ENCODE peak calls at places on chromosome 22, in seven cellular contexts. One of them, this sample, is unnamed. For H3K9me3, the result is how much of the 10 kb centered on the place peaks cover.

GRCh38 chr22:19291218-19291579 is 320 bp downstream of the CLTCL1 start:
- DNase-seq in heart right ventricle: peak
- DNase-seq in colonic mucosa: peak
- DNase-seq in A549: no peak
- DNase-seq in uterus: peak
- DNase-seq in AG04450: no peak
- DNase-seq in left ventricle myocardium inferior: peak
- DNase-seq in this sample: peak

GRCh38 chr22:46654927-46655595 is 34.9 kb downstream of the GRAMD4 start:
- DNase-seq in A549: no peak
- DNase-seq in uterus: no peak
- DNase-seq in AG04450: no peak
- DNase-seq in left ventricle myocardium inferior: no peak
- DNase-seq in colonic mucosa: no peak
- DNase-seq in heart right ventricle: no peak
- DNase-seq in this sample: no peak

GRCh38 chr22:45248832-45249561 is 8.3 kb upstream of the KIAA0930 start:
- DNase-seq in A549: no peak
- DNase-seq in colonic mucosa: no peak
- DNase-seq in left ventricle myocardium inferior: no peak
- DNase-seq in uterus: no peak
- DNase-seq in AG04450: no peak
- DNase-seq in heart right ventricle: no peak
- DNase-seq in this sample: no peak

GRCh38 chr22:37229805-37230672 is 14.0 kb downstream of the RAC2 start:
- DNase-seq in uterus: no peak
- DNase-seq in AG04450: no peak
- DNase-seq in A549: no peak
- DNase-seq in heart right ventricle: no peak
- DNase-seq in left ventricle myocardium inferior: peak
- DNase-seq in colonic mucosa: peak
- DNase-seq in this sample: no peak

GRCh38 chr22:23187871-23188700 is 7.8 kb downstream of the BCR start:
- DNase-seq in heart right ventricle: no peak
- DNase-seq in left ventricle myocardium inferior: no peak
- DNase-seq in colonic mucosa: no peak
- DNase-seq in uterus: no peak
- DNase-seq in A549: no peak
- DNase-seq in AG04450: no peak
- DNase-seq in this sample: no peak

GRCh38 chr22:36839356-36840073 is 21.3 kb upstream of the NCF4 start:
- DNase-seq in colonic mucosa: no peak
- DNase-seq in heart right ventricle: no peak
- DNase-seq in left ventricle myocardium inferior: no peak
- DNase-seq in AG04450: no peak
- DNase-seq in A549: no peak
- DNase-seq in uterus: no peak
- DNase-seq in this sample: no peak

GRCh38 chr22:46071451-46072029 is 78.8 kb upstream of the PPARA start:
- DNase-seq in uterus: peak
- DNase-seq in heart right ventricle: peak
- DNase-seq in A549: peak
- DNase-seq in left ventricle myocardium inferior: peak
- DNase-seq in AG04450: peak
- DNase-seq in colonic mucosa: peak
- DNase-seq in this sample: peak

GRCh38 chr22:41446057-41446501 is 522 bp downstream of the TOB2 start:
- DNase-seq in AG04450: no peak
- DNase-seq in left ventricle myocardium inferior: peak
- DNase-seq in A549: no peak
- DNase-seq in colonic mucosa: peak
- DNase-seq in uterus: peak
- DNase-seq in heart right ventricle: peak
- DNase-seq in this sample: no peak

GRCh38 chr22:30386960-30387848 is at the start of gene RNF215:
- DNase-seq in AG04450: peak
- DNase-seq in colonic mucosa: peak
- DNase-seq in A549: peak
- DNase-seq in uterus: peak
- DNase-seq in heart right ventricle: peak
- DNase-seq in left ventricle myocardium inferior: peak
- DNase-seq in this sample: peak

GRCh38 chr22:27832606-27833005 is 31.1 kb upstream of the MN1 start:
- DNase-seq in colonic mucosa: no peak
- DNase-seq in heart right ventricle: no peak
- DNase-seq in AG04450: no peak
- DNase-seq in left ventricle myocardium inferior: no peak
- DNase-seq in A549: no peak
- DNase-seq in uterus: no peak
- DNase-seq in this sample: no peak

GRCh38 chr22:37735054-37735453 is 38.2 kb downstream of the TRIOBP start:
- DNase-seq in colonic mucosa: peak
- DNase-seq in AG04450: no peak
- DNase-seq in uterus: no peak
- DNase-seq in heart right ventricle: peak
- DNase-seq in left ventricle myocardium inferior: peak
- DNase-seq in A549: peak
- DNase-seq in this sample: peak

GRCh38 chr22:21857501-21857914 is 9.9 kb downstream of the MAPK1 start:
- DNase-seq in colonic mucosa: no peak
- DNase-seq in A549: no peak
- DNase-seq in heart right ventricle: no peak
- DNase-seq in uterus: no peak
- DNase-seq in AG04450: no peak
- DNase-seq in left ventricle myocardium inferior: no peak
- DNase-seq in this sample: peak

GRCh38 chr22:25762147-25762546 is 20.2 kb downstream of the MYO18B start:
- DNase-seq in colonic mucosa: no peak
- DNase-seq in AG04450: no peak
- DNase-seq in left ventricle myocardium inferior: no peak
- DNase-seq in A549: no peak
- DNase-seq in heart right ventricle: no peak
- DNase-seq in uterus: no peak
- DNase-seq in this sample: peak

GRCh38 chr22:24482586-24482985 is 12.5 kb upstream of the UPB1 start:
- DNase-seq in A549: no peak
- DNase-seq in uterus: no peak
- DNase-seq in heart right ventricle: no peak
- DNase-seq in colonic mucosa: no peak
- DNase-seq in AG04450: no peak
- DNase-seq in left ventricle myocardium inferior: no peak
- DNase-seq in this sample: no peak

GRCh38 chr22:44136112-44136511 is 44.6 kb upstream of the PARVG start:
- DNase-seq in AG04450: no peak
- DNase-seq in A549: no peak
- DNase-seq in heart right ventricle: no peak
- DNase-seq in left ventricle myocardium inferior: no peak
- DNase-seq in colonic mucosa: no peak
- DNase-seq in uterus: no peak
- DNase-seq in this sample: no peak

GRCh38 chr22:45226681-45227186 is 14.0 kb downstream of the KIAA0930 start:
- DNase-seq in left ventricle myocardium inferior: no peak
- DNase-seq in uterus: no peak
- DNase-seq in heart right ventricle: no peak
- DNase-seq in colonic mucosa: no peak
- DNase-seq in A549: no peak
- DNase-seq in AG04450: no peak
- DNase-seq in this sample: no peak

GRCh38 chr22:36569999-36570398 is 41.0 kb upstream of the EIF3D start:
- DNase-seq in A549: peak
- DNase-seq in heart right ventricle: no peak
- DNase-seq in colonic mucosa: no peak
- DNase-seq in uterus: no peak
- DNase-seq in AG04450: no peak
- DNase-seq in left ventricle myocardium inferior: no peak
- DNase-seq in this sample: peak

GRCh38 chr22:38203090-38203810 is 1.5 kb downstream of the MAFF start:
- DNase-seq in heart right ventricle: no peak
- DNase-seq in left ventricle myocardium inferior: no peak
- DNase-seq in uterus: no peak
- DNase-seq in colonic mucosa: peak
- DNase-seq in A549: peak
- DNase-seq in AG04450: no peak
- DNase-seq in this sample: peak

GRCh38 chr22:26496456-26496855 is 12.8 kb downstream of the SRRD start:
- DNase-seq in left ventricle myocardium inferior: no peak
- DNase-seq in AG04450: no peak
- DNase-seq in uterus: no peak
- DNase-seq in colonic mucosa: no peak
- DNase-seq in A549: no peak
- DNase-seq in heart right ventricle: no peak
- DNase-seq in this sample: no peak

GRCh38 chr22:46827072-46827780 is 64.8 kb downstream of the TBC1D22A start:
- DNase-seq in AG04450: no peak
- DNase-seq in uterus: no peak
- DNase-seq in A549: no peak
- DNase-seq in colonic mucosa: no peak
- DNase-seq in heart right ventricle: no peak
- DNase-seq in left ventricle myocardium inferior: no peak
- DNase-seq in this sample: no peak

DNA sequence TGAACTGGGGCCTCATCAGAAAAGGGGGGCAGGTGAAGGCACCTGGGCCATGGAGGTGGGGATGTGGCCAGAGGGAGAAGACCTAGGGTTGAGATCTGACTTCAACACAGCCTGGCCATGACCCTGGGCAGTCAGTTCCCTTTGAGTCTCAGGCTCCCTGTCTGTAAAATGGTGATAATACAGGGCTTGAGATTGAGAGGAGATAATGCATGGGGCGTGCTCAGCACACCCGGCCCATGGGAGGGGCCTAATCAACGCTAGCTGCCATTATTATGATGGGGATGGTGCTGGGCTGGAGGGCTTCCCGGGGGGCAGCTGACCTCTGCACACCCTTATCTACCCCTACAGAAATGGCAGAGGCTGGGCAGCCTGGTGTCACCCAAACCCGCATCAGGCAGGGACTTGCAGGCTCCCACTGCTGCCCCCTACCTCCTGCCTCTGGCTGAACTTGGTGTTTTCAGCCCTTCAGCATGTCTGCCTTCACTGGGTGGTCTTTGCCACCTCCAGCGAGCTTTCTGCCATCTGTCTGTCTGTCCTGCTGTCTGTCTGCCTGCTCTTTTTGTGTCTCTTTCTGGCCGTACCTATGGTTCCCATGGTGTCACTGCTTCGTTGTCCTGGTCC is 84.5 kb downstream of the CACNA1I start:
- DNase-seq in A549: peak
- DNase-seq in left ventricle myocardium inferior: no peak
- DNase-seq in AG04450: no peak
- DNase-seq in colonic mucosa: no peak
- DNase-seq in heart right ventricle: no peak
- DNase-seq in uterus: no peak
- DNase-seq in this sample: no peak
- TF ChIP-seq CTCF in A549: no peak
- TF ChIP-seq CTCF in left ventricle myocardium inferior: no peak
- TF ChIP-seq CTCF in AG04450: peak
- TF ChIP-seq CTCF in colonic mucosa: no peak
- TF ChIP-seq CTCF in heart right ventricle: no peak
- TF ChIP-seq CTCF in uterus: no peak
- TF ChIP-seq CTCF in this sample: no peak

GRCh38 chr22:50262973-50263617 is 1.6 kb upstream of the MAPK12 start:
- DNase-seq in uterus: no peak
- DNase-seq in heart right ventricle: no peak
- DNase-seq in AG04450: no peak
- DNase-seq in A549: no peak
- DNase-seq in colonic mucosa: no peak
- DNase-seq in left ventricle myocardium inferior: no peak
- DNase-seq in this sample: no peak
- H3K9me3 ChIP-seq in uterus: under half
- H3K9me3 ChIP-seq in heart right ventricle: under half
- H3K9me3 ChIP-seq in AG04450: under half
- H3K9me3 ChIP-seq in A549: under half
- H3K9me3 ChIP-seq in colonic mucosa: under half
- H3K9me3 ChIP-seq in left ventricle myocardium inferior: under half
- H3K9me3 ChIP-seq in this sample: under half

DNA sequence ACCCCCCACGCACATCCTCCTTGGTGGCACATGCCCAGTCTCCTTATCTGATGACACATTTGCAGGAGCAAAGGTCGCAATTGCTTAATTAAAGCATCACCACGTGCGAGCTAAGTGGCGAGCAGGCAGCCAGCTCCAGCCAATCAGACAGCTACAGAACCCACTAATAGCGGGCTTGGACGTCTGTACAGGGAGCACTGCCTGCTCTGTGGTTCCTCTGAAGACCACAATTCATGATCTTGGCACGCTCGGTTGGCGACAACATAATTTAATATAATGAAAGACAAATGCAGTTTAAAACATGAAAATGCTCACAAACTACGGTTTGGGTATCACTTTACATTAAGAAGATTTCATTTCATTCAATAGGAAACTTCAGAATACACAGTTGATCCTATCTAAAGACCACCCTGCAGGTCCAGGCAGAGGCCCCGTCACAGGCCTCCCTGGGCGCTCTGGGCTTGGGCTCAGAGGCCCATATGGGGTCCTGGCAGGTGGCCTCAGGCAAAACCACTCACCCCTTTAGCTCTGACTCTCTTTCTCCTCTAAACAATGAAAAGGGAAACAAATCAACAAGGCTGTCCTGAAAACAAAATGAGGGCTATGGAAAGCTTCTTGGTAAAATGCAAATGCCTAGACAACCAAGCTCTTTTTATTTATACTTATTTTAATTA is 10.4 kb downstream of the PACSIN2 start:
- DNase-seq in left ventricle myocardium inferior: no peak
- DNase-seq in AG04450: no peak
- DNase-seq in heart right ventricle: no peak
- DNase-seq in uterus: no peak
- DNase-seq in A549: peak
- DNase-seq in colonic mucosa: peak
- DNase-seq in this sample: peak
- H3K4me3 ChIP-seq in left ventricle myocardium inferior: no peak
- H3K4me3 ChIP-seq in AG04450: no peak
- H3K4me3 ChIP-seq in heart right ventricle: no peak
- H3K4me3 ChIP-seq in uterus: no peak
- H3K4me3 ChIP-seq in A549: no peak
- H3K4me3 ChIP-seq in colonic mucosa: no peak
- H3K4me3 ChIP-seq in this sample: no peak

GRCh38 chr22:31870890-31871289 is 73.4 kb upstream of the YWHAH start:
- DNase-seq in colonic mucosa: no peak
- DNase-seq in uterus: no peak
- DNase-seq in heart right ventricle: no peak
- DNase-seq in left ventricle myocardium inferior: no peak
- DNase-seq in A549: peak
- DNase-seq in AG04450: no peak
- DNase-seq in this sample: no peak

GRCh38 chr22:31871475-31871874 is 72.9 kb upstream of the YWHAH start:
- DNase-seq in A549: no peak
- DNase-seq in colonic mucosa: no peak
- DNase-seq in uterus: no peak
- DNase-seq in left ventricle myocardium inferior: no peak
- DNase-seq in heart right ventricle: no peak
- DNase-seq in AG04450: no peak
- DNase-seq in this sample: no peak

GRCh38 chr22:31876156-31877035 is 67.9 kb upstream of the YWHAH start:
- DNase-seq in uterus: no peak
- DNase-seq in heart right ventricle: no peak
- DNase-seq in A549: no peak
- DNase-seq in left ventricle myocardium inferior: no peak
- DNase-seq in colonic mucosa: no peak
- DNase-seq in AG04450: no peak
- DNase-seq in this sample: no peak

GRCh38 chr22:31874821-31875220 is 69.5 kb upstream of the YWHAH start:
- DNase-seq in left ventricle myocardium inferior: no peak
- DNase-seq in AG04450: no peak
- DNase-seq in colonic mucosa: no peak
- DNase-seq in A549: no peak
- DNase-seq in heart right ventricle: no peak
- DNase-seq in uterus: no peak
- DNase-seq in this sample: no peak

GRCh38 chr22:31872209-31872608 is 72.1 kb upstream of the YWHAH start:
- DNase-seq in AG04450: no peak
- DNase-seq in A549: peak
- DNase-seq in uterus: no peak
- DNase-seq in colonic mucosa: no peak
- DNase-seq in heart right ventricle: no peak
- DNase-seq in left ventricle myocardium inferior: no peak
- DNase-seq in this sample: no peak
- TF ChIP-seq CTCF in AG04450: no peak
- TF ChIP-seq CTCF in A549: no peak
- TF ChIP-seq CTCF in uterus: no peak
- TF ChIP-seq CTCF in colonic mucosa: no peak
- TF ChIP-seq CTCF in heart right ventricle: peak
- TF ChIP-seq CTCF in left ventricle myocardium inferior: peak
- TF ChIP-seq CTCF in this sample: no peak